ENCODE peak calls at places on chromosome 11, in ten cellular contexts. S is EL; H is fibroblast of lung; M is A172; I is T47D; K is substantia nigra; D is naive thymus-derived CD4-positive, alpha-beta T cell; Y is retina; P is stimulated activated CD4-positive, alpha-beta T cell treated with anti-CD3 and anti-CD28 coated beads, Interleukin-15, amount 100 ng/mL, for 24 hours; U is stimulated activated CD8-positive, alpha-beta memory T cell treated with anti-CD3 and anti-CD28 coated beads, Interleukin-2, amount 100 ng/mL, for 1 hour. N is an unnamed sample.

GRCh38 chr11:68215087-68215445 is 2.0 kb upstream of the KMT5B start:
- DNase-seq in H (no peak), D (no peak), I (no peak), S (no peak), M (no peak), P (peak), U (no peak), Y (no peak), K (no peak), N (no peak)

GRCh38 chr11:124920870-124921609 is 2.0 kb downstream of the HEPN1 start:
- DNase-seq in H (peak), I (no peak), M (no peak), D (peak), P (peak), Y (peak), S (peak), U (peak), K (no peak), N (no peak)

GRCh38 chr11:35030716-35031213 is 108.2 kb upstream of the CD44 start:
- DNase-seq in M (peak), Y (no peak), S (peak), H (peak), U (no peak), K (no peak), P (peak), D (no peak), I (no peak), N (no peak)

GRCh38 chr11:290621-291231 is 1.8 kb downstream of the PGGHG start:
- DNase-seq in I (no peak), M (no peak), S (no peak), K (no peak), U (no peak), Y (no peak), P (no peak), H (no peak), D (no peak), N (no peak)

GRCh38 chr11:111937859-111938258 is 716 bp downstream of the DIXDC1 start:
- DNase-seq in U (no peak), P (no peak), Y (no peak), K (no peak), D (no peak), I (no peak), S (no peak), M (no peak), H (no peak), N (no peak)

GRCh38 chr11:128367573-128367972 is 219.8 kb downstream of the ETS1 start:
- DNase-seq in S (no peak), M (no peak), I (no peak), U (no peak), Y (no peak), D (no peak), K (no peak), P (peak), H (no peak), N (no peak)

GRCh38 chr11:120547301-120547700 is 35.8 kb downstream of the GRIK4 start:
- DNase-seq in H (peak), K (no peak), P (no peak), S (peak), Y (peak), U (no peak), D (no peak), M (no peak), I (no peak), N (no peak)

GRCh38 chr11:3021125-3021524 is 29.0 kb upstream of the NAP1L4 start:
- DNase-seq in M (peak), P (no peak), U (peak), H (peak), S (no peak), K (no peak), D (peak), Y (no peak), I (peak), N (peak)

GRCh38 chr11:74670171-74670570 is 61.1 kb downstream of the CHRDL2 start:
- DNase-seq in K (no peak), I (no peak), U (no peak), P (no peak), S (no peak), M (no peak), D (no peak), Y (no peak), H (no peak), N (no peak)

GRCh38 chr11:72411623-72412532 is 22.5 kb downstream of the CLPB start:
- DNase-seq in I (no peak), S (no peak), Y (peak), M (no peak), H (peak), U (no peak), D (peak), P (no peak), K (peak), N (no peak)

GRCh38 chr11:72673943-72674828 is at the start of gene PDE2A:
- DNase-seq in Y (peak), H (no peak), I (no peak), M (no peak), U (no peak), K (no peak), P (no peak), S (no peak), D (no peak), N (no peak)

GRCh38 chr11:15010860-15011259 is 38.7 kb upstream of the CALCA start:
- DNase-seq in Y (no peak), H (no peak), P (no peak), M (no peak), I (no peak), U (no peak), K (no peak), S (no peak), D (no peak), N (no peak)

GRCh38 chr11:11856638-11857037 is 14.9 kb downstream of the USP47 start:
- DNase-seq in K (no peak), H (peak), P (no peak), M (peak), S (peak), I (no peak), U (no peak), Y (no peak), D (peak), N (no peak)

GRCh38 chr11:22670803-22671202 is 4.4 kb downstream of the GAS2 start:
- DNase-seq in K (no peak), Y (no peak), M (no peak), I (peak), P (no peak), U (no peak), D (peak), H (no peak), S (no peak), N (no peak)

GRCh38 chr11:60852060-60852638 is 3.6 kb downstream of the PTGDR2 start:
- DNase-seq in S (no peak), I (no peak), U (no peak), H (no peak), M (no peak), Y (no peak), K (no peak), D (no peak), P (no peak), N (peak)

GRCh38 chr11:107851704-107852315 is 6.8 kb downstream of the SLC35F2 start:
- DNase-seq in H (no peak), S (no peak), Y (no peak), M (no peak), D (no peak), K (no peak), P (no peak), U (no peak), I (no peak), N (no peak)

GRCh38 chr11:45399166-45399565 is 113.0 kb upstream of the SYT13 start:
- DNase-seq in Y (no peak), P (no peak), H (no peak), I (no peak), U (no peak), D (no peak), K (no peak), S (no peak), M (no peak), N (no peak)

GRCh38 chr11:114147389-114148382 is 88.2 kb downstream of the ZBTB16 start:
- DNase-seq in P (no peak), I (no peak), S (no peak), Y (no peak), M (no peak), D (no peak), H (no peak), U (no peak), K (no peak), N (peak)

GRCh38 chr11:27227744-27228143 is 135.3 kb downstream of the CCDC34 start:
- DNase-seq in D (no peak), Y (no peak), S (no peak), U (no peak), P (no peak), I (no peak), M (no peak), H (no peak), K (no peak), N (no peak)

GRCh38 chr11:19281041-19281440 is 40.3 kb upstream of the E2F8 start:
- DNase-seq in S (no peak), I (no peak), H (no peak), Y (peak), K (no peak), P (no peak), U (no peak), D (no peak), M (no peak), N (no peak)

GRCh38 chr11:82936261-82936660 is 34.7 kb downstream of the DDIAS start:
- DNase-seq in P (no peak), I (no peak), H (peak), K (no peak), S (no peak), U (no peak), M (no peak), Y (no peak), D (no peak), N (no peak)

GRCh38 chr11:60658409-60658808 is 41.0 kb upstream of the MS4A8 start:
- DNase-seq in M (no peak), U (no peak), D (no peak), H (no peak), K (no peak), P (no peak), Y (no peak), I (no peak), S (no peak), N (no peak)

GRCh38 chr11:16312242-16312641 is 44.1 kb downstream of the SOX6 start:
- DNase-seq in P (no peak), K (no peak), Y (no peak), S (no peak), U (no peak), D (no peak), I (no peak), H (no peak), M (no peak), N (no peak)

GRCh38 chr11:134181707-134182106 is 42.1 kb downstream of the NCAPD3 start:
- DNase-seq in K (no peak), P (no peak), Y (no peak), D (no peak), S (peak), I (no peak), M (no peak), H (peak), U (no peak), N (no peak)

GRCh38 chr11:34313099-34313517 is 44.7 kb downstream of the ABTB2 start:
- DNase-seq in P (peak), K (no peak), S (no peak), D (peak), I (peak), U (no peak), Y (no peak), H (peak), M (no peak), N (peak)

GRCh38 chr11:119680899-119681370 is 48.1 kb downstream of the NECTIN1 start:
- DNase-seq in S (no peak), Y (no peak), D (no peak), U (no peak), K (no peak), M (no peak), P (no peak), H (no peak), I (no peak), N (no peak)

GRCh38 chr11:27244900-27245299 is 118.1 kb downstream of the CCDC34 start:
- DNase-seq in S (no peak), P (no peak), I (no peak), Y (no peak), M (no peak), D (no peak), K (no peak), U (no peak), H (no peak), N (no peak)

GRCh38 chr11:113817162-113817561 is 37.6 kb downstream of the CLDN25 start:
- DNase-seq in P (no peak), Y (no peak), U (no peak), S (no peak), M (no peak), H (peak), D (no peak), I (no peak), K (no peak), N (no peak)

GRCh38 chr11:90601261-90601660 is 378.4 kb upstream of the CHORDC1 start:
- DNase-seq in U (no peak), I (no peak), D (no peak), S (no peak), K (no peak), M (no peak), Y (no peak), P (no peak), H (no peak), N (no peak)

GRCh38 chr11:68380786-68381622 is 68.6 kb downstream of the LRP5 start:
- DNase-seq in D (no peak), K (no peak), P (no peak), U (no peak), H (peak), M (no peak), S (no peak), I (peak), Y (peak), N (no peak)

GRCh38 chr11:8672346-8672745 is 10.1 kb downstream of the TRIM66 start:
- DNase-seq in H (no peak), Y (no peak), S (no peak), K (no peak), U (no peak), P (no peak), M (no peak), D (no peak), I (no peak), N (no peak)

GRCh38 chr11:289706-290620 is 1.0 kb downstream of the PGGHG start:
- DNase-seq in M (no peak), I (no peak), U (no peak), S (no peak), K (no peak), H (no peak), Y (no peak), D (no peak), P (no peak), N (no peak)

GRCh38 chr11:489610-490185 is 17.3 kb downstream of the RNH1 start:
- DNase-seq in I (no peak), M (no peak), S (no peak), D (no peak), P (no peak), H (no peak), Y (no peak), U (no peak), K (no peak), N (no peak)

GRCh38 chr11:115550291-115551059 is 46.3 kb upstream of the CADM1 start:
- DNase-seq in H (peak), U (no peak), M (no peak), K (no peak), D (no peak), P (no peak), Y (no peak), S (no peak), I (no peak), N (no peak)

GRCh38 chr11:46489668-46490560 is 98.3 kb upstream of the CHRM4 start:
- DNase-seq in K (no peak), S (peak), U (peak), I (peak), D (peak), Y (no peak), M (peak), P (peak), H (peak), N (peak)

GRCh38 chr11:36684840-36685800 is 87.1 kb upstream of the RAG2 start:
- DNase-seq in Y (no peak), I (no peak), K (no peak), H (no peak), M (no peak), S (no peak), U (no peak), P (peak), D (peak), N (no peak)

GRCh38 chr11:46694607-46695006 is 5.8 kb downstream of the ARHGAP1 start:
- DNase-seq in K (no peak), H (no peak), U (no peak), M (no peak), Y (no peak), I (no peak), D (no peak), S (no peak), P (no peak), N (no peak)